ENCODE peak calls at places on chromosomes 3 and 15, in nine cellular contexts. Z is T-helper 22 cell; N is bronchial epithelial cell; K is HT1080; L is activated naive CD4-positive, alpha-beta T cell; C is RPMI7951; O is activated T-helper 9 cell treated with anti-CD3 and anti-CD28 coated beads, Interleukin-2, amount 50 U/mL, for 16 hours; B is sigmoid colon; U is tibial nerve. M is an unnamed sample.

GRCh38 chr3:108505811-108506210 is 4.6 kb downstream of the MYH15 start:
- DNase-seq in Z (no peak), N (no peak), K (no peak), L (no peak), C (no peak), O (no peak), B (no peak), U (no peak), M (no peak)

GRCh38 chr15:60420322-60420721 is 22.5 kb upstream of the ANXA2 start:
- DNase-seq in Z (no peak), N (no peak), K (no peak), L (no peak), C (no peak), O (no peak), B (no peak), U (no peak), M (no peak)

GRCh38 chr3:197736010-197736490 is 654 bp downstream of the RUBCN start:
- DNase-seq in Z (no peak), N (no peak), K (no peak), L (peak), C (peak), O (peak), B (no peak), U (no peak), M (peak)

GRCh38 chr3:123893012-123893411 is 8.9 kb upstream of the MYLK start:
- DNase-seq in Z (no peak), N (no peak), K (no peak), L (no peak), C (no peak), O (no peak), B (no peak), U (no peak), M (no peak)

GRCh38 chr15:55387027-55387426 is 21.1 kb downstream of the CCPG1 start:
- DNase-seq in Z (no peak), N (peak), K (no peak), L (no peak), C (no peak), O (no peak), B (no peak), U (no peak), M (no peak)

GRCh38 chr3:123331651-123332050 is 117.2 kb downstream of the ADCY5 start:
- DNase-seq in Z (no peak), N (no peak), K (no peak), L (no peak), C (no peak), O (no peak), B (peak), U (no peak), M (no peak)

GRCh38 chr3:12188328-12188648 is 29.6 kb upstream of the TIMP4 start:
- DNase-seq in Z (no peak), N (no peak), K (no peak), L (no peak), C (no peak), O (no peak), B (no peak), U (no peak), M (no peak)

GRCh38 chr3:11604139-11604895 is 39.4 kb downstream of the VGLL4 start:
- DNase-seq in Z (no peak), N (peak), K (peak), L (no peak), C (no peak), O (no peak), B (no peak), U (no peak), M (peak)

GRCh38 chr3:163562625-163563024 is 1515.7 kb downstream of the SI start:
- DNase-seq in Z (no peak), N (no peak), K (no peak), L (no peak), C (no peak), O (no peak), B (no peak), U (no peak), M (no peak)

GRCh38 chr15:93070901-93071300 is 18.1 kb downstream of the RGMA start:
- DNase-seq in Z (no peak), N (no peak), K (no peak), L (no peak), C (no peak), O (no peak), B (no peak), U (no peak), M (no peak)

GRCh38 chr3:70774641-70775040 is 462.2 kb upstream of the MDFIC2 start:
- DNase-seq in Z (no peak), N (peak), K (no peak), L (no peak), C (no peak), O (no peak), B (no peak), U (no peak), M (no peak)

GRCh38 chr15:70058642-70059360 is 38.9 kb downstream of the TLE3 start:
- DNase-seq in Z (no peak), N (no peak), K (no peak), L (no peak), C (no peak), O (no peak), B (peak), U (no peak), M (no peak)

GRCh38 chr3:51860703-51861665 is at the start of gene IQCF2:
- DNase-seq in Z (no peak), N (no peak), K (no peak), L (no peak), C (no peak), O (no peak), B (no peak), U (no peak), M (no peak)

GRCh38 chr15:38714309-38715072 is 149.9 kb upstream of the RASGRP1 start:
- DNase-seq in Z (no peak), N (peak), K (peak), L (no peak), C (peak), O (no peak), B (peak), U (no peak), M (peak)

GRCh38 chr15:81531141-81531592 is 157.2 kb upstream of the TMC3 start:
- DNase-seq in Z (no peak), N (no peak), K (peak), L (no peak), C (peak), O (no peak), B (no peak), U (no peak), M (peak)

GRCh38 chr3:174216948-174217718 is 642.0 kb upstream of the NAALADL2 start:
- DNase-seq in Z (no peak), N (no peak), K (no peak), L (no peak), C (no peak), O (no peak), B (no peak), U (no peak), M (no peak)

GRCh38 chr15:83275412-83275811 is 9.1 kb downstream of the BNC1 start:
- DNase-seq in Z (no peak), N (no peak), K (peak), L (no peak), C (peak), O (no peak), B (no peak), U (no peak), M (peak)

GRCh38 chr3:14602006-14602803 is 49.4 kb upstream of the CCDC174 start:
- DNase-seq in Z (no peak), N (no peak), K (no peak), L (no peak), C (no peak), O (no peak), B (no peak), U (no peak), M (no peak)

GRCh38 chr3:116148881-116149530 is 296.3 kb downstream of the LSAMP start:
- DNase-seq in Z (no peak), N (peak), K (peak), L (no peak), C (peak), O (no peak), B (no peak), U (no peak), M (peak)

GRCh38 chr3:72212396-72212795 is 427.4 kb upstream of the PROK2 start:
- DNase-seq in Z (no peak), N (no peak), K (no peak), L (no peak), C (no peak), O (no peak), B (no peak), U (no peak), M (no peak)

GRCh38 chr15:70035051-70035718 is 62.5 kb downstream of the TLE3 start:
- DNase-seq in Z (no peak), N (no peak), K (no peak), L (no peak), C (no peak), O (no peak), B (peak), U (no peak), M (no peak)

GRCh38 chr15:63462053-63462452 is 42.3 kb upstream of the USP3 start:
- DNase-seq in Z (no peak), N (no peak), K (no peak), L (no peak), C (peak), O (no peak), B (no peak), U (no peak), M (peak)

GRCh38 chr3:160343132-160343531 is 55.9 kb downstream of the IFT80 start:
- DNase-seq in Z (no peak), N (peak), K (no peak), L (no peak), C (peak), O (no peak), B (no peak), U (no peak), M (peak)

GRCh38 chr3:81237193-81237592 is 524.3 kb downstream of the GBE1 start:
- DNase-seq in Z (no peak), N (no peak), K (no peak), L (no peak), C (no peak), O (no peak), B (no peak), U (no peak), M (no peak)

GRCh38 chr3:83003917-83004316 is 1242.5 kb upstream of the GBE1 start:
- DNase-seq in Z (no peak), N (no peak), K (no peak), L (no peak), C (no peak), O (no peak), B (no peak), U (no peak), M (no peak)

GRCh38 chr3:38643592-38643991 is 5.9 kb downstream of the SCN5A start:
- DNase-seq in Z (no peak), N (no peak), K (no peak), L (no peak), C (no peak), O (no peak), B (peak), U (no peak), M (no peak)

GRCh38 chr3:180048108-180048507 is 11.4 kb upstream of the PEX5L start:
- DNase-seq in Z (no peak), N (no peak), K (no peak), L (no peak), C (no peak), O (no peak), B (no peak), U (no peak), M (no peak)

GRCh38 chr3:154229217-154229590 is 95.1 kb downstream of the DHX36 start:
- DNase-seq in Z (no peak), N (no peak), K (no peak), L (no peak), C (no peak), O (no peak), B (no peak), U (no peak), M (no peak)

GRCh38 chr3:28226020-28226419 is 15.4 kb upstream of the CMC1 start:
- DNase-seq in Z (no peak), N (no peak), K (no peak), L (no peak), C (no peak), O (no peak), B (no peak), U (no peak), M (no peak)

GRCh38 chr15:96171271-96171739 is 159.2 kb upstream of the NR2F2 start:
- DNase-seq in Z (no peak), N (peak), K (no peak), L (no peak), C (no peak), O (no peak), B (no peak), U (no peak), M (peak)

GRCh38 chr15:34318277-34319079 is 19.1 kb downstream of the SLC12A6 start:
- DNase-seq in Z (no peak), N (peak), K (peak), L (no peak), C (peak), O (no peak), B (peak), U (no peak), M (peak)

GRCh38 chr3:52777127-52777958 is at the start of gene ITIH1:
- DNase-seq in Z (no peak), N (no peak), K (no peak), L (no peak), C (no peak), O (no peak), B (peak), U (no peak), M (no peak)